ENCODE peak calls at places on chromosomes 6 and 20, in six cellular contexts. Z is hepatocyte, Q is MM.1S, C is GM23338, K is HCT116, M is OCI-LY7. S is an unnamed sample. For H4K20me1, the result is how much of the 10 kb centered on the place peaks cover.

GRCh38 chr20:329851-330232 is 4.5 kb downstream of the SOX12 start:
- DNase-seq in Z (no peak), Q (no peak), C (peak), K (no peak), M (no peak), S (no peak)

GRCh38 chr20:12372557-12372956 is 454.9 kb downstream of the BTBD3 start:
- DNase-seq in Z (no peak), Q (no peak), C (no peak), K (no peak), M (no peak), S (no peak)

GRCh38 chr6:20712011-20712410 is 177.8 kb downstream of the CDKAL1 start:
- DNase-seq in Z (no peak), Q (no peak), C (no peak), K (no peak), M (no peak), S (no peak)

GRCh38 chr6:41650120-41650519 is 11.9 kb downstream of the MDFI start:
- DNase-seq in Z (no peak), Q (no peak), C (no peak), K (no peak), M (no peak), S (no peak)

GRCh38 chr6:20906938-20907337 is 372.7 kb downstream of the CDKAL1 start:
- DNase-seq in Z (no peak), Q (no peak), C (no peak), K (no peak), M (no peak), S (peak)

GRCh38 chr6:170500955-170501590 is 52.0 kb downstream of the PSMB1 start:
- DNase-seq in Z (no peak), Q (no peak), C (no peak), K (no peak), M (no peak), S (no peak)

GRCh38 chr6:110485461-110485860 is 9.0 kb upstream of the SLC22A16 start:
- DNase-seq in Z (no peak), Q (no peak), C (no peak), K (no peak), M (no peak), S (no peak)

GRCh38 chr6:16196260-16196914 is 42.0 kb upstream of the GMPR start:
- DNase-seq in Z (no peak), Q (no peak), C (no peak), K (no peak), M (no peak), S (no peak)

GRCh38 chr6:146884728-146885127 is 286.0 kb downstream of the ADGB start:
- DNase-seq in Z (peak), Q (no peak), C (no peak), K (no peak), M (no peak), S (no peak)

GRCh38 chr6:29759457-29759856 is 36.2 kb downstream of the HLA-F start:
- DNase-seq in Z (no peak), Q (no peak), C (peak), K (peak), M (peak), S (no peak)

GRCh38 chr6:32685603-32686002 is 19.1 kb upstream of the HLA-DQB1 start:
- DNase-seq in Z (no peak), Q (peak), C (no peak), K (no peak), M (peak), S (no peak)

GRCh38 chr6:15500901-15501805 is 161.7 kb downstream of the DTNBP1 start:
- DNase-seq in Z (no peak), Q (no peak), C (no peak), K (no peak), M (no peak), S (no peak)

GRCh38 chr20:19269737-19270325 is 57.4 kb downstream of the SLC24A3 start:
- DNase-seq in Z (no peak), Q (no peak), C (no peak), K (no peak), M (no peak), S (peak)

GRCh38 chr6:81938014-81938761 is 185.7 kb upstream of the TENT5A start:
- DNase-seq in Z (peak), Q (peak), C (no peak), K (peak), M (no peak), S (peak)

GRCh38 chr6:137160763-137161162 is 12.7 kb downstream of the IL22RA2 start:
- DNase-seq in Z (no peak), Q (no peak), C (no peak), K (no peak), M (no peak), S (peak)

GRCh38 chr20:1320902-1321653 is 7.9 kb downstream of the SDCBP2 start:
- DNase-seq in Z (no peak), Q (no peak), C (no peak), K (no peak), M (no peak), S (no peak)

GRCh38 chr6:3176562-3177355 is 19.4 kb upstream of the TUBB2A start:
- DNase-seq in Z (peak), Q (no peak), C (no peak), K (peak), M (no peak), S (peak)

GRCh38 chr6:160400426-160400825 is 52.2 kb downstream of the SLC22A3 start:
- DNase-seq in Z (no peak), Q (peak), C (no peak), K (no peak), M (no peak), S (no peak)

GRCh38 chr20:3115190-3116107 is 30.9 kb upstream of the AVP start:
- DNase-seq in Z (peak), Q (peak), C (peak), K (peak), M (peak), S (peak)

GRCh38 chr20:46708172-46708860 is 1.1 kb upstream of the SLC2A10 start:
- DNase-seq in Z (peak), Q (no peak), C (peak), K (no peak), M (no peak), S (no peak)

GRCh38 chr6:41442800-41443501 is 103.2 kb upstream of the FOXP4 start:
- DNase-seq in Z (peak), Q (no peak), C (peak), K (no peak), M (no peak), S (peak)

GRCh38 chr6:41538556-41539182 is 7.5 kb upstream of the FOXP4 start:
- DNase-seq in Z (no peak), Q (no peak), C (no peak), K (no peak), M (peak), S (peak)

GRCh38 chr6:158358450-158359077 is 46.3 kb downstream of the TULP4 start:
- DNase-seq in Z (no peak), Q (no peak), C (no peak), K (no peak), M (no peak), S (no peak)

GRCh38 chr6:44041461-44042260 is 85.6 kb downstream of the MRPL14 start:
- DNase-seq in Z (peak), Q (no peak), C (peak), K (peak), M (no peak), S (peak)

GRCh38 chr6:165718486-165718885 is 55.4 kb upstream of the PDE10A start:
- DNase-seq in Z (no peak), Q (no peak), C (no peak), K (no peak), M (no peak), S (no peak)

GRCh38 chr6:137495652-137496391 is 1.6 kb upstream of the OLIG3 start:
- DNase-seq in Z (no peak), Q (no peak), C (peak), K (no peak), M (no peak), S (no peak)

GRCh38 chr20:53124075-53124532 is 151.9 kb downstream of the TSHZ2 start:
- DNase-seq in Z (no peak), Q (no peak), C (no peak), K (no peak), M (no peak), S (peak)

GRCh38 chr6:51541847-51542246 is 545.6 kb downstream of the PKHD1 start:
- DNase-seq in Z (peak), Q (peak), C (no peak), K (no peak), M (no peak), S (peak)
- TF ChIP-seq EZH2phosphoT487 in Z (no peak), Q (no peak), C (no peak), K (no peak), M (no peak), S (no peak)

GRCh38 chr20:32007787-32008616 is 2.2 kb upstream of the CCM2L start:
- DNase-seq in Z (no peak), Q (no peak), C (peak), K (no peak), M (no peak), S (no peak)
- H3K27ac ChIP-seq in Z (no peak), Q (no peak), C (peak), K (no peak), M (no peak), S (no peak)

GRCh38 chr6:55704421-55704820 is 125.4 kb upstream of the HMGCLL1 start:
- DNase-seq in Z (no peak), Q (no peak), C (no peak), K (no peak), M (no peak), S (peak)
- H4K20me1 ChIP-seq in Z (under half), Q (under half), C (under half), K (under half), M (under half), S (under half)

GRCh38 chr20:7085448-7085847 is 318.0 kb downstream of the BMP2 start:
- DNase-seq in Z (peak), Q (no peak), C (no peak), K (no peak), M (no peak), S (no peak)
- TF ChIP-seq EZH2phosphoT487 in Z (no peak), Q (no peak), C (no peak), K (no peak), M (no peak), S (no peak)

GRCh38 chr6:135086414-135086764 is 31.8 kb upstream of the HBS1L start:
- DNase-seq in Z (no peak), Q (no peak), C (no peak), K (no peak), M (no peak), S (no peak)
- H3K27ac ChIP-seq in Z (no peak), Q (no peak), C (no peak), K (no peak), M (no peak), S (no peak)

GRCh38 chr6:108561742-108562502 is 1.2 kb downstream of the FOXO3 start:
- DNase-seq in Z (peak), Q (no peak), C (peak), K (no peak), M (no peak), S (peak)
- H4K20me1 ChIP-seq in Z (half or more), Q (under half), C (under half), K (under half), M (under half), S (under half)

GRCh38 chr20:56796345-56796744 is 167.2 kb downstream of the TFAP2C start:
- DNase-seq in Z (no peak), Q (no peak), C (no peak), K (no peak), M (no peak), S (no peak)

GRCh38 chr20:56798634-56799033 is 169.5 kb downstream of the TFAP2C start:
- DNase-seq in Z (no peak), Q (no peak), C (no peak), K (no peak), M (no peak), S (no peak)

GRCh38 chr20:56795492-56795891 is 166.4 kb downstream of the TFAP2C start:
- DNase-seq in Z (no peak), Q (no peak), C (no peak), K (no peak), M (no peak), S (no peak)

GRCh38 chr20:56797023-56797422 is 167.9 kb downstream of the TFAP2C start:
- DNase-seq in Z (no peak), Q (no peak), C (no peak), K (no peak), M (no peak), S (no peak)

GRCh38 chr20:56793916-56794315 is 164.8 kb downstream of the TFAP2C start:
- DNase-seq in Z (no peak), Q (no peak), C (no peak), K (no peak), M (no peak), S (no peak)
- TF ChIP-seq EZH2phosphoT487 in Z (no peak), Q (no peak), C (no peak), K (no peak), M (no peak), S (no peak)

GRCh38 chr6:11784341-11784740 is 5.7 kb upstream of the ADTRP start:
- DNase-seq in Z (no peak), Q (no peak), C (no peak), K (no peak), M (no peak), S (no peak)

GRCh38 chr6:11783524-11784064 is 5.0 kb upstream of the ADTRP start:
- DNase-seq in Z (no peak), Q (no peak), C (no peak), K (no peak), M (no peak), S (no peak)

GRCh38 chr6:11785953-11786579 is 7.5 kb upstream of the ADTRP start:
- DNase-seq in Z (no peak), Q (peak), C (no peak), K (no peak), M (no peak), S (no peak)

GRCh38 chr6:11788043-11788442 is 9.4 kb upstream of the ADTRP start:
- DNase-seq in Z (no peak), Q (no peak), C (no peak), K (no peak), M (no peak), S (no peak)

GRCh38 chr6:11785449-11785951 is 6.9 kb upstream of the ADTRP start:
- DNase-seq in Z (no peak), Q (no peak), C (no peak), K (no peak), M (no peak), S (no peak)
- H3K27ac ChIP-seq in Z (peak), Q (no peak), C (no peak), K (no peak), M (no peak), S (no peak)

GRCh38 chr20:33419140-33419974 is 18.0 kb upstream of the CDK5RAP1 start:
- DNase-seq in Z (peak), Q (no peak), C (no peak), K (no peak), M (no peak), S (no peak)

GRCh38 chr20:33415948-33416347 is 14.6 kb upstream of the CDK5RAP1 start:
- DNase-seq in Z (no peak), Q (peak), C (peak), K (no peak), M (peak), S (peak)

GRCh38 chr20:33412484-33412838 is 11.1 kb upstream of the CDK5RAP1 start:
- DNase-seq in Z (no peak), Q (no peak), C (no peak), K (no peak), M (no peak), S (no peak)

GRCh38 chr20:33423141-33423834 is 20.3 kb downstream of the SNTA1 start:
- DNase-seq in Z (peak), Q (no peak), C (no peak), K (no peak), M (no peak), S (peak)

GRCh38 chr20:33418033-33418432 is 16.7 kb upstream of the CDK5RAP1 start:
- DNase-seq in Z (no peak), Q (no peak), C (no peak), K (no peak), M (no peak), S (no peak)
- H4K20me1 ChIP-seq in Z (under half), Q (under half), C (under half), K (under half), M (under half), S (under half)

DNA sequence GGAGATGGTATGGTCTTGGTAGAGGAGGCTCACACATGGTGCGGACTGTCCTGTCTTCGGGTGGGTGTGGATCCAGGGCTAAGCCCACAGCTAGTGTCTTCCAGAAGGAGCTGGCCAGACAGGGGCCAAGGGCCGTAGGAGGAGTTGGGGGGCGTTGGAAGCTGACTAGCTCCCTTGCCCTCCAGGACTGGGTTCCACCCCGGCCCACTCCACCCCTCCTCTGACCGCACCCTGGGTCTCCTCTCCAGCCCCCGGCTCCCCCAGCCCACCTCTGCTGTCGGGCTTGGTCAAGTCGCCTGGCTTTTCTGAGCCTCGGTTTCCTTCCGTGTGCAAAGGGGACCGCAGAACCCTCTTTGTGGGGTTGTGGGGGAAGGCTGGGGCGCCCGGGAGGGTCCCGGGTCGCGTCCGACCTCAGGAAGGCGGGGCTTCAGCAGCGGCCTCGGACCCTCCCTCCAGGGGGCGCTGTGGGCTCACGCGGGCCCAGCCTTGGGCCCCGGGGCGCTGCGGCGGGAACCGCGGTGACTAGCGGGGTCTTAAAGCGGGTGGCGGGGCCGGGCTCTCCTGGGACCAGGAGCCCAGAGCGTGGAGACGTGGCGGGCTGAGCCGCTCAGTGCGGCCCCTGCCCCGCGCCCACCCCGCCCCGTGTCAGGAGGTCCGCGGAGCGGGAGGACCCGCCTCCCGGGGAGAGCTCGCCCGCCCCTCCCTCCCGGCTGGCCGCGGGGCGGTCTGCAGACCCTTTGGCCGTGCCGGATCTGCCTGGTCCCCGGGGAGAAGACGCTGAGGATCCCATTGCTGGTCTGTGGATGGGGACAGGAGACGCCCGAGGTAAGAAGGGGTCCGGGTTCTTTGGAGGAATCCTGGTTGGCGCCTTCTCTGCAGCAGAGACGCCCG is 5.4 kb downstream of the NPBWR2 start:
- DNase-seq in Z (peak), Q (peak), C (peak), K (no peak), M (peak), S (peak)
- TF ChIP-seq EZH2phosphoT487 in Z (no peak), Q (no peak), C (no peak), K (no peak), M (no peak), S (no peak)

S was measured in GM23248.